ENCODE peak calls at places on chromosome 11, in eight cellular contexts. Z is HL-60; D is colonic mucosa; U is AG04450; X is CD4-positive, alpha-beta T cell; B is PC-3; M is nephron progenitor cell; O is osteocyte. P is an unnamed sample.

GRCh38 chr11:60777572-60777971 is 7.6 kb upstream of the MS4A10 start:
- DNase-seq in Z (no peak), D (no peak), U (no peak), X (no peak), B (peak; percentile 90), M (no peak), O (no peak), P (no peak)

GRCh38 chr11:64409707-64410395 is 50.9 kb downstream of the RPS6KA4 start:
- DNase-seq in Z (peak; percentile 24), D (no peak), U (no peak), X (no peak), B (no peak), M (peak; percentile 25), O (no peak), P (no peak)

GRCh38 chr11:1181420-1181819 is 23.7 kb downstream of the MUC5AC start:
- DNase-seq in Z (no peak), D (no peak), U (no peak), X (no peak), B (no peak), M (no peak), O (no peak), P (no peak)

GRCh38 chr11:27347949-27348879 is 14.8 kb downstream of the CCDC34 start:
- DNase-seq in Z (no peak), D (no peak), U (no peak), X (no peak), B (peak; percentile 47), M (no peak), O (no peak), P (no peak)

GRCh38 chr11:9577551-9577950 is 4.1 kb downstream of the WEE1 start:
- DNase-seq in Z (no peak), D (no peak), U (no peak), X (no peak), B (no peak), M (no peak), O (no peak), P (no peak)

GRCh38 chr11:16968196-16968595 is 46.0 kb downstream of the PLEKHA7 start:
- DNase-seq in Z (no peak), D (no peak), U (no peak), X (no peak), B (no peak), M (no peak), O (no peak), P (no peak)

GRCh38 chr11:72740060-72740424 is 12.2 kb downstream of the ARAP1 start:
- DNase-seq in Z (no peak), D (no peak), U (no peak), X (no peak), B (no peak), M (no peak), O (no peak), P (no peak)

GRCh38 chr11:1048375-1049070 is 12.0 kb upstream of the MUC6 start:
- DNase-seq in Z (no peak), D (no peak), U (no peak), X (no peak), B (no peak), M (peak; percentile 3), O (no peak), P (no peak)

GRCh38 chr11:11605181-11605580 is 16.6 kb downstream of the GALNT18 start:
- DNase-seq in Z (no peak), D (no peak), U (no peak), X (no peak), B (no peak), M (no peak), O (no peak), P (no peak)

GRCh38 chr11:112995423-112996084 is 34.3 kb downstream of the NCAM1 start:
- DNase-seq in Z (no peak), D (no peak), U (no peak), X (no peak), B (no peak), M (peak; percentile 42), O (no peak), P (no peak)

GRCh38 chr11:416757-417621 is 2.2 kb upstream of the SIGIRR start:
- DNase-seq in Z (peak; percentile 56), D (peak; percentile 78), U (no peak), X (peak; percentile 52), B (peak; percentile 79), M (peak; percentile 53), O (no peak), P (peak; percentile 19)

GRCh38 chr11:20088368-20089260 is 71.7 kb downstream of the DBX1 start:
- DNase-seq in Z (no peak), D (no peak), U (no peak), X (no peak), B (no peak), M (no peak), O (no peak), P (no peak)

GRCh38 chr11:111427471-111427912 is 48.4 kb upstream of the POU2AF1 start:
- DNase-seq in Z (no peak), D (peak; percentile 58), U (no peak), X (no peak), B (no peak), M (no peak), O (no peak), P (no peak)

GRCh38 chr11:72244317-72245231 is 598 bp upstream of the PHOX2A start:
- DNase-seq in Z (no peak), D (no peak), U (no peak), X (no peak), B (no peak), M (peak; percentile 58), O (no peak), P (no peak)

GRCh38 chr11:127789887-127790286 is 789.3 kb upstream of the KIRREL3 start:
- DNase-seq in Z (peak; percentile 6), D (peak; percentile 33), U (no peak), X (no peak), B (peak; percentile 33), M (peak; percentile 32), O (no peak), P (no peak)

GRCh38 chr11:92838655-92839334 is 130.7 kb upstream of the MTNR1B start:
- DNase-seq in Z (no peak), D (no peak), U (no peak), X (no peak), B (no peak), M (peak; percentile 54), O (no peak), P (no peak)

GRCh38 chr11:59040607-59041006 is 45.5 kb upstream of the GLYATL1B start:
- DNase-seq in Z (no peak), D (peak; percentile 24), U (no peak), X (no peak), B (no peak), M (no peak), O (no peak), P (no peak)

GRCh38 chr11:2198621-2199365 is 27.2 kb upstream of the TH start:
- DNase-seq in Z (no peak), D (no peak), U (no peak), X (no peak), B (no peak), M (no peak), O (no peak), P (no peak)

GRCh38 chr11:2200957-2201519 is 29.4 kb upstream of the TH start:
- DNase-seq in Z (no peak), D (no peak), U (no peak), X (no peak), B (no peak), M (no peak), O (no peak), P (no peak)

GRCh38 chr11:2200536-2200935 is 28.9 kb upstream of the TH start:
- DNase-seq in Z (no peak), D (no peak), U (no peak), X (no peak), B (no peak), M (no peak), O (no peak), P (no peak)

GRCh38 chr11:2197771-2198520 is 26.3 kb upstream of the TH start:
- DNase-seq in Z (no peak), D (no peak), U (no peak), X (no peak), B (no peak), M (no peak), O (no peak), P (no peak)

DNA sequence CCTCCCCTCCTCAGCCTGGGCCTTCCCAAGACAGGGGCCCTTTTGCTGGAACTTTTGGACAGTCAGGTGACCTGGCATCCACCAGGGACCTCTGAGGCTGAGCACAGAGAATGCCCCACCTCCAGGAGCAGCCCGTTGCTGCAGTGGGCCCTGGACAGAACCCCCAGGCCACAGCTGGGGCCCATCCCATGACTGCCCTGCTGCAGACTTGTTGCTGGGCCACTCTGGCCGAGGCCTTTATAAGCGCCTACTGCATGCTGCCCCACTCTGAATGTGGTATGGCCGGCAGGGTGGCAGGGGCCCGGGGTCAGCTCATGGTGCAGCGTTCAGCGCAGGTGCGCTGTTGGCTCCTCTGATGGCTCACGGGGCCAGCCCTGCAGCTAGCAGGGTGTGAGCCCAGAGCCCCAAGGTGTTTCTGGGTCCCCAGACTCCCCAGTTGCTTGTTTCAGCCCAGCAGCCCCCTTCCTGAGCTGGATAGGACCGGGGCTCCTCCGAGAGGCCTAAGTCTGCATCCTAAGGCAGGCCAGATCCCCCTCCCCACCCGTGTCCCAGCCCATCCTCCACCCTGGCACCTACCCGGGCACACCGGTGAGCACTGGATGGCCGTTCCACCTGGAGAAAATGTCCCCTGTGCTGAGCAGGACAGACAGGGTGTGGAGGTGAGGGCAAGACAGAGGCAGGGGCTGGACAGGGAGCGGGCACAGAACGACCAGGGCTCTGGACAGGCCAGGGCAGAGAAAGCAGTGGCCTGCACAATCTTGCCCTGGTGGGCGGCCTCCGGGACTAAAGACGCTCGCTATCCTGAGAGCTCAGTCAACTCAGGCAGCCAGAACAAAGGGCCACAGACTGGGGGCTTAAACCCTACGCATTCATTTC is 28.1 kb upstream of the TH start:
- DNase-seq in Z (no peak), D (no peak), U (no peak), X (no peak), B (no peak), M (no peak), O (no peak), P (no peak)
- TF ChIP-seq CTCF in Z (no peak), D (no peak), U (no peak), X (no peak), B (no peak), M (no peak), O (no peak), P (no peak)

GRCh38 chr11:68044145-68044813 is 5.5 kb downstream of the TCIRG1 start:
- DNase-seq in Z (no peak), D (no peak), U (no peak), X (no peak), B (no peak), M (no peak), O (no peak), P (no peak)
- TF ChIP-seq CTCF in Z (no peak), D (no peak), U (no peak), X (no peak), B (peak; percentile 13), M (no peak), O (no peak), P (no peak)

GRCh38 chr11:65861533-65862183 is 1.4 kb downstream of the MUS81 start:
- DNase-seq in Z (no peak), D (no peak), U (no peak), X (no peak), B (no peak), M (no peak), O (no peak), P (no peak)
- TF ChIP-seq CTCF in Z (no peak), D (no peak), U (no peak), X (no peak), B (no peak), M (no peak), O (no peak), P (no peak)

GRCh38 chr11:5891216-5891800 is 1.7 kb upstream of the OR52E5 start:
- DNase-seq in Z (no peak), D (no peak), U (no peak), X (no peak), B (peak; percentile 23), M (no peak), O (no peak), P (no peak)
- TF ChIP-seq CTCF in Z (no peak), D (no peak), U (peak; percentile 52), X (peak; percentile 48), B (peak; percentile 31), M (peak; percentile 56), O (peak; percentile 61), P (no peak)

GRCh38 chr11:116357769-116358544 is 414.8 kb downstream of the BUD13 start:
- DNase-seq in Z (no peak), D (peak; percentile 35), U (no peak), X (no peak), B (no peak), M (peak; percentile 67), O (no peak), P (no peak)
- TF ChIP-seq CTCF in Z (no peak), D (peak; percentile 61), U (peak; percentile 29), X (no peak), B (peak; percentile 32), M (peak; percentile 84), O (peak; percentile 21), P (no peak)

P was measured in omental fat pad.